ENCODE peak calls at places on chromosomes 1 and 21, in five cellular contexts. V, L, Q, W and X are unnamed samples.

GRCh38 chr1:101520302-101520701 is 283.5 kb downstream of the S1PR1 start:
- DNase-seq in V (peak), W (peak), Q (peak), L (peak), X (peak)

GRCh38 chr1:65079941-65080340 is 68.1 kb upstream of the AK4 start:
- DNase-seq in W (no peak), L (no peak), V (no peak), Q (no peak), X (no peak)

GRCh38 chr1:60893111-60893510 is 189.2 kb upstream of the NFIA start:
- DNase-seq in Q (no peak), L (no peak), W (no peak), V (no peak), X (no peak)

GRCh38 chr1:47387921-47388509 is 28.1 kb upstream of the FOXE3 start:
- DNase-seq in Q (no peak), V (no peak), W (no peak), L (no peak), X (no peak)

GRCh38 chr1:44847786-44848185 is 4.7 kb upstream of the PTCH2 start:
- DNase-seq in L (no peak), V (no peak), Q (no peak), W (no peak), X (no peak)

GRCh38 chr1:26361605-26362122 is 7.7 kb upstream of the CRYBG2 start:
- DNase-seq in L (no peak), W (no peak), V (no peak), Q (peak), X (no peak)

GRCh38 chr21:26810266-26810665 is 34.9 kb downstream of the ADAMTS1 start:
- DNase-seq in V (no peak), W (no peak), L (no peak), Q (no peak), X (no peak)

GRCh38 chr1:22711071-22711470 is 432 bp downstream of the EPHB2 start:
- DNase-seq in V (no peak), W (no peak), L (no peak), Q (peak), X (peak)

GRCh38 chr1:160708821-160709220 is 2.8 kb downstream of the CD48 start:
- DNase-seq in L (no peak), W (no peak), Q (no peak), V (no peak), X (no peak)

GRCh38 chr1:192756314-192756713 is 52.5 kb upstream of the RGS2 start:
- DNase-seq in Q (no peak), W (no peak), V (no peak), L (no peak), X (no peak)

GRCh38 chr1:236151739-236152424 is 9.5 kb downstream of the GPR137B start:
- DNase-seq in V (no peak), L (no peak), Q (no peak), W (no peak), X (no peak)

DNA sequence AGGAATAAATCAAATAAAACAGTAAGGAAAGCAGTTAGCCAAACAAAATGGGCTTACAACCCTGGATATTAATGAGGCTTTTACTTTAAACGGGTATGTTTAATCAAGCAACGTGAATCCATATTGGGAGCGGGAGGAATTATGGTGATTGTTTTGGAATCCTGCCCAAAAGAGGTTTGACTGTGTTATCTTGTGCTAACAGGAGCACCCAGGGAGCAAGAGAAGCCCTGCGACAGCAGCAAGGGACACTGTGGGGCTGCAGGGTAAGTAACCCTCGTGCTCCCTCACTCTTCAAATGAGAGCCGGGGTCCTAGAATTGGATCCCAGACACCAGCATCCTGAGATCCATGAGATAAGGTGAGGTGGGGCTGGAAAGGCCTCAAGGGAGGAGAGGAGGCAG is 72.6 kb upstream of the PGBD5 start:
- DNase-seq in V (no peak), Q (no peak), L (no peak), W (no peak), X (no peak)
- TF ChIP-seq FOXM1 in V (no peak), Q (no peak), L (no peak), W (no peak), X (no peak)

GRCh38 chr1:32893198-32894018 is 7.1 kb downstream of the HPCA start:
- DNase-seq in L (peak), Q (peak), W (no peak), V (no peak), X (peak)
- TF ChIP-seq FOXM1 in L (peak), Q (no peak), W (no peak), V (no peak), X (no peak)

DNA sequence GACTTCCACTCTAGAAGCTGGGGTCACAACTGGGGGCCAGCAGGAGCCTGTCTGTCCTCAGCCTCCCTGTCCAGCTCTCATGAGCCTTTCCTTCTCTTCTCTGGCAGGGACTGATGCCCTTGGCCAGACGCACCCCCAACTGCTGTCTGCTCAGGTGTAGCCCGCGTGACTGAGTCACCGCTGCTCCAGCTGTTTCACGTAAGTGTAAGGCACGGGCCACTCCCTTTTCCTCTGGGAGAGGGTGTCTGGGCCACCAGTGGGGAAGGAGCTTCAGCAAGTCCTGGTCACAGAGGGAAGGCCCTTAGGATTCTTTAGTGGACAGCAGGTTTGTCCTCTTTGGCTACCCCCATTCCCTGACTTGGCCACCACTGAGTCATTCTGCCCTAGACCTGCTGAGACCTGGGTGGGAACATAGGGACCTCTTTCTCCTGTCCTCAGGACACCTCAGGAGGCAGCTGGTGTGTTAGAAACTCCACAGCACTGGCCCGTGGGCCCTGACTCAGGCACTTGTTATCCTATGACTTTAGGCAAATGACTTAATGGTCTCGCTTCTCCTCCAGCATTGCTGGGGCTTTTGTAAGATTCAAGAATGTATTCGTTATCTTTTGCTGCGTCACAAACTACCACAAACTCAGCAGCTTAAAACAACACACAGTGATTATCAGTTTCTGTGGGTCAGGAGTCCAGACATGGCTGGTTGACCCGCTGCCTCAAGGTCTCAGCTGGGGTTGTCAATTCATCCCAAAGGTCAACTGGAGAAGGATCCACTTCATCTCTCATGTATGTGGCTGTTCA is 64.8 kb downstream of the FAM163A start:
- DNase-seq in Q (no peak), V (peak), L (no peak), W (no peak), X (no peak)
- TF ChIP-seq FOXM1 in Q (no peak), V (no peak), L (no peak), W (no peak), X (no peak)

GRCh38 chr1:173509797-173510196 is 32.7 kb downstream of the PRDX6 start:
- DNase-seq in W (no peak), V (no peak), L (no peak), Q (no peak), X (no peak)

GRCh38 chr1:173507205-173507846 is 30.2 kb downstream of the PRDX6 start:
- DNase-seq in W (no peak), V (no peak), Q (no peak), L (no peak), X (no peak)

GRCh38 chr1:173506437-173506836 is 29.3 kb downstream of the PRDX6 start:
- DNase-seq in Q (no peak), W (no peak), V (peak), L (no peak), X (no peak)

GRCh38 chr1:173507847-173508209 is 30.7 kb downstream of the PRDX6 start:
- DNase-seq in Q (no peak), L (no peak), V (no peak), W (no peak), X (no peak)

DNA sequence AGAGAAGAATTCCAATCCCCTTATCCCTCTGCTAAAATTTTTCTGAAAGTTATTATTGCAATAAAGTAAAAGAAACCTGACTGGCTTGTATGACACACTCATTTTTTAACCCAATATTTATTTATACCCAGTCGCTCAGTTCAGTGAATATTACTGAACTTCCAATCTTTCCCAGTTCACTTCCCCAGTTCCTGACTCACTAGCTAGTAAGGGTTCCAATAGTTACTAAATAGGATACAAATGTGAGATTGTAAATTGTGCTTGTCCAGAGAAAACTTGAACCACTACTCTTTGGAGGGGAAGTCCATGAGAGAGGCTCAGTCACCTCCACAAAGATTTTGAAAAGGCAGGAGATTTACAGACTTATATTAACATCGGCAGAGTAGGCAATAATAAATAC is 31.4 kb downstream of the PRDX6 start:
- DNase-seq in W (no peak), Q (no peak), L (no peak), V (no peak), X (no peak)
- TF ChIP-seq FOXM1 in W (no peak), Q (no peak), L (no peak), V (no peak), X (no peak)

GRCh38 chr1:3500265-3500835 is 45.9 kb downstream of the ARHGEF16 start:
- DNase-seq in L (peak), W (no peak), Q (no peak), V (no peak), X (no peak)

GRCh38 chr1:3503525-3503886 is 49.0 kb downstream of the ARHGEF16 start:
- DNase-seq in L (no peak), V (no peak), W (no peak), Q (peak), X (no peak)

GRCh38 chr1:3502834-3503524 is 48.5 kb downstream of the ARHGEF16 start:
- DNase-seq in V (no peak), L (no peak), Q (peak), W (no peak), X (no peak)

GRCh38 chr1:3501437-3501836 is 47.0 kb downstream of the ARHGEF16 start:
- DNase-seq in L (no peak), V (no peak), W (no peak), Q (no peak), X (no peak)

DNA sequence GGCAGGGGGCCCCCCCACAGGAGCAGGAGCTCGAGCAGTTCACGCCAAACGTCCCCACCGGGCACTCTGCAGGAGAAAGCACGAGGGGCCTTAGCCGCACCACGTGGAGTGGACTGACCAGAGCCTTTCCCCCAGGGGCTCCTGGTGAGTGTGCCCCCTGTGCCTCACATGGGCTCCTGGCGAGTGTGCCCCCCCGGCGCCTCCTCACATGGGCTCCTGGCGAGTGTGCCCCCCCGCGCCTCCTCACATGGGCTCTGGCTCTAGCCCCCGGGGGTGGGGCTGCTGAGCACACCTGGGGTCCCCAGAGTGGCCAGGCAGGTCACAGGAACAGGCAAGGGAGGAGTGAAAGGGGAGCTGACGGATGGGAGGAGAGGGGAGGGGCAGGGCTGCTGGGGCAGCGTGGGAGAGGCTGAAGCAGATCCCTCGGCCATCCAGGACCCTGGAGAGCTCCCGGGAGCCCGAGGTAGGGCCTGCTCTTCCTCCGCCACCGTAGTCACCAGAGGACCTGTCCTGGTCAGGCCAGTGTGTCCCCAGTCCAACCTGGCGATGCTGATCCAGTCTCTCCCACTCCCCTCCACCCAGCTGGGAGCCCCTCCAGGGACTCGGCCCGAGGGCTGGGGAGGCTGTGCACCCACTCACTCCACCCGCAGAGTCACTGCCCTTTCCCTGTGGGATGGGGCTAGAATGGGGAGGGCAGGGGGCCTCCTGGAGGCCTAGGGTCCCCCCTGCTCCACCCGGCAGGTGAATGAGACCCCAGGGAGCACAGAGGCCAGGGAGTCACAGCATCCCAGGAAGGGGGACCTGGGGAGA is 47.6 kb downstream of the ARHGEF16 start:
- DNase-seq in L (peak), Q (peak), V (peak), W (no peak), X (peak)
- TF ChIP-seq FOXM1 in L (no peak), Q (no peak), V (no peak), W (no peak), X (no peak)

DNA sequence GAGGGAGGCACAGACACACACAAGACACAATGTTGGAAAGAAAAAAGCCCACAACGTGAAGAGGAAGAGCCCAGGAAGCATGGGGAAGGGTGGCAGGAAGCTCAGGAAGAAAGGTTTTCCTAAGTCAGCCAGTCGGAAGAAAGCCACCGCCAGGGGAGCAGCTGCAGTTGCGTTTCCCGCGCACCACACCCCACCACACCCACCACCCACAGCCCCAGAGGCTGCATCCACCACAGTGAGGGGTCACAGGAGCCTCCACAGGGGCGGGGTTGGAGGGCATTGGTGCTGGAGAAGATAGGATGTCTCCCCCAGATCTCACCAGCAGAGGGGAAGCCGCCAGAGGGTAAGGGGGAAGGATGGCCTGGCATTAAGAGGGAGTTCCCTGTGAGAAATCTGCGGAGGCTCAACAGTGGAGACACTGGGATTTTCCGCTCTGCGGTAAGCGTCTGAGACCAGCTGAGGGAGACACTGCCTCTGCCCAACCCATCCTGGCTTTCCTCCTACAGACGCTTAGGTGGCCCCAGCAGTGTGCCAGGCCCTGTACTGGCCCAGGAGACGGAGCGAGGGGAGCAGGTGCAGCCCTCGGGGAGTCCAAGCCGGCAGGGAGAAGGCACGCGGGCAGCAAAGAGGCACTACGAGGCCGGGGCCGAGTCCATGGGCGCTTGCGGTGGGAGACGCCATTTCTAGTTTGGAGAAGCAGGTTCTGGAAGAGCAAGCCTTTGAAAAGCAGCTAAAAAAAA is 19.8 kb downstream of the PGLYRP3 start:
- DNase-seq in V (no peak), Q (no peak), L (no peak), W (no peak), X (no peak)
- TF ChIP-seq FOXM1 in V (no peak), Q (no peak), L (no peak), W (no peak), X (no peak)

GRCh38 chr1:17875171-17875881 is 120.2 kb downstream of the ACTL8 start:
- DNase-seq in V (no peak), L (no peak), W (no peak), Q (no peak), X (no peak)

GRCh38 chr1:17873007-17873675 is 118.0 kb downstream of the ACTL8 start:
- DNase-seq in V (no peak), Q (no peak), W (no peak), L (no peak), X (no peak)

GRCh38 chr1:17875882-17876280 is 120.7 kb downstream of the ACTL8 start:
- DNase-seq in W (no peak), Q (no peak), V (no peak), L (no peak), X (no peak)

GRCh38 chr1:17874665-17875064 is 119.5 kb downstream of the ACTL8 start:
- DNase-seq in W (no peak), L (no peak), V (no peak), Q (no peak), X (no peak)

GRCh38 chr1:17874231-17874630 is 119.1 kb downstream of the ACTL8 start:
- DNase-seq in W (no peak), V (no peak), Q (no peak), L (no peak), X (no peak)
- TF ChIP-seq FOXM1 in W (no peak), V (no peak), Q (no peak), L (no peak), X (no peak)

GRCh38 chr1:180033387-180033786 is 78.8 kb downstream of the CEP350 start:
- DNase-seq in Q (no peak), L (no peak), W (no peak), V (no peak), X (no peak)
- TF ChIP-seq FOXM1 in Q (no peak), L (no peak), W (no peak), V (no peak), X (no peak)

DNA sequence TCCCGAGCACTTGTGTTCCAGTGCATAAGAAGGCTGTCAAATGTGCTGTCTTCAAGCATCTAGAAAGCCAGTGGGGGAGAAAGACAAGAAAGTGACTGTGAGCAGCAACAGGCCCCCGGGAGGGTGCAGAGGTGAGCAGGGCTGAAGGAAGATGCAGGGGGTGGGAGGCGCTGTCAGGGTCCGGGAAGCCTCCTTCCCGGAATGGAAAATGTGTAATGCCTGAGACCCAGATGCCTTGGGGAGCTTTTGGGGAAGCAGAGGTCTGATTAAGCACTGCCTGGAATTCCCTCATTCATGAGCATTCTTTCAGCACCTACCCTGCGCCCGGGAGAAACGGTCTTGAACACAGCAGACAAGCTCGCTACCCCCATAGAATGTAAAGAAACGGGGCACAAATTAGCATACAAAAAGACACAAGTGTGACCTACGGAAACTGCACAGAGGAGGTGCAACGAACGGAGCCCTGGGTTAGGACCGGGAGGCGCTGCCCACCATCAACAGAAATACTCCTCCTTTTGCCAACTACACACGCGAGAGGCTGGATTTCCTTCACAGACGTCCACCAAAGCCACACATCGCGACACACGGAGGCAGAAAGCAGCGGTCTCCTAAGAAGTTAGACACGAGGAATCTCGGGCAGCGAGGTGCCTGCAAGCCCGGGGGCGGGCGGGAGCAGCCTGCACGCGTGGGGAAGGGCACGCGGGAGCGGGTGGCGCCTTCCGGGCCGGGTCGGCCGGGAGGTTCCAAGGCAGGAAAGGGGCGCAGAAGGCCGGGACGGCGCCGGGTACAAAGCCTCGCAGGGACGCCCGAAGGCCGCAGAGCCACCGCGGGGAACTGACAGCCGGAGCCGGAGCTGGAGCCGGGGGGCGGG is 1.1 kb downstream of the NPHP4 start:
- DNase-seq in Q (peak), W (no peak), L (peak), V (no peak), X (peak)
- TF ChIP-seq FOXM1 in Q (no peak), W (no peak), L (no peak), V (no peak), X (no peak)

GRCh38 chr1:5341471-5341870 is 650.8 kb downstream of the NPHP4 start:
- DNase-seq in W (no peak), Q (no peak), L (no peak), V (no peak), X (no peak)

GRCh38 chr1:5340560-5341130 is 651.6 kb downstream of the NPHP4 start:
- DNase-seq in V (no peak), Q (no peak), L (no peak), W (no peak), X (no peak)

GRCh38 chr1:5342172-5342571 is 650.1 kb downstream of the NPHP4 start:
- DNase-seq in V (no peak), W (no peak), Q (no peak), L (no peak), X (no peak)

GRCh38 chr1:5342830-5343229 is 649.4 kb downstream of the NPHP4 start:
- DNase-seq in W (no peak), V (no peak), L (no peak), Q (no peak), X (no peak)

GRCh38 chr1:5338466-5338865 is 653.8 kb downstream of the NPHP4 start:
- DNase-seq in L (no peak), W (no peak), Q (no peak), V (no peak), X (no peak)
- TF ChIP-seq FOXM1 in L (no peak), W (no peak), Q (no peak), V (no peak), X (no peak)